ENCODE peak calls at places on chromosomes 11 and 22, in eight cellular contexts. One of them, this sample, is unnamed.

GRCh38 chr11:130118636-130119387 is 40.8 kb upstream of the ST14 start:
- DNase-seq in activated T-cell treated with anti-CD3 and anti-CD28 coated beads, Interleukin-2, amount 50 U/mL, for 72 hours: peak
- DNase-seq in amniotic stem cell: no peak
- DNase-seq in activated naive CD8-positive, alpha-beta T cell treated with anti-CD3 and anti-CD28 coated beads, Interleukin-2, amount 50 U/mL, for 16 hours: no peak
- DNase-seq in CD4-positive, alpha-beta memory T cell: peak
- DNase-seq in NCI-H460: no peak
- DNase-seq in neuronal stem cell: no peak
- DNase-seq in foreskin keratinocyte: no peak
- DNase-seq in this sample: no peak

GRCh38 chr11:69653406-69653960 is 12.5 kb downstream of the CCND1 start:
- DNase-seq in amniotic stem cell: no peak
- DNase-seq in foreskin keratinocyte: no peak
- DNase-seq in activated T-cell treated with anti-CD3 and anti-CD28 coated beads, Interleukin-2, amount 50 U/mL, for 72 hours: no peak
- DNase-seq in activated naive CD8-positive, alpha-beta T cell treated with anti-CD3 and anti-CD28 coated beads, Interleukin-2, amount 50 U/mL, for 16 hours: no peak
- DNase-seq in NCI-H460: no peak
- DNase-seq in CD4-positive, alpha-beta memory T cell: no peak
- DNase-seq in neuronal stem cell: no peak
- DNase-seq in this sample: peak

GRCh38 chr22:42693055-42693762 is 27.5 kb downstream of the A4GALT start:
- DNase-seq in neuronal stem cell: no peak
- DNase-seq in amniotic stem cell: no peak
- DNase-seq in foreskin keratinocyte: no peak
- DNase-seq in activated naive CD8-positive, alpha-beta T cell treated with anti-CD3 and anti-CD28 coated beads, Interleukin-2, amount 50 U/mL, for 16 hours: no peak
- DNase-seq in CD4-positive, alpha-beta memory T cell: no peak
- DNase-seq in NCI-H460: no peak
- DNase-seq in activated T-cell treated with anti-CD3 and anti-CD28 coated beads, Interleukin-2, amount 50 U/mL, for 72 hours: no peak
- DNase-seq in this sample: no peak

GRCh38 chr11:8056810-8057463 is 24.1 kb upstream of the TUB start:
- DNase-seq in foreskin keratinocyte: no peak
- DNase-seq in amniotic stem cell: peak
- DNase-seq in activated T-cell treated with anti-CD3 and anti-CD28 coated beads, Interleukin-2, amount 50 U/mL, for 72 hours: no peak
- DNase-seq in CD4-positive, alpha-beta memory T cell: no peak
- DNase-seq in NCI-H460: no peak
- DNase-seq in activated naive CD8-positive, alpha-beta T cell treated with anti-CD3 and anti-CD28 coated beads, Interleukin-2, amount 50 U/mL, for 16 hours: no peak
- DNase-seq in neuronal stem cell: no peak
- DNase-seq in this sample: no peak

GRCh38 chr11:119584193-119585037 is 144.6 kb downstream of the NECTIN1 start:
- DNase-seq in foreskin keratinocyte: peak
- DNase-seq in neuronal stem cell: peak
- DNase-seq in amniotic stem cell: no peak
- DNase-seq in activated naive CD8-positive, alpha-beta T cell treated with anti-CD3 and anti-CD28 coated beads, Interleukin-2, amount 50 U/mL, for 16 hours: no peak
- DNase-seq in NCI-H460: no peak
- DNase-seq in CD4-positive, alpha-beta memory T cell: no peak
- DNase-seq in activated T-cell treated with anti-CD3 and anti-CD28 coated beads, Interleukin-2, amount 50 U/mL, for 72 hours: peak
- DNase-seq in this sample: no peak

GRCh38 chr22:36350751-36351594 is 36.8 kb downstream of the MYH9 start:
- DNase-seq in foreskin keratinocyte: peak
- DNase-seq in neuronal stem cell: no peak
- DNase-seq in CD4-positive, alpha-beta memory T cell: no peak
- DNase-seq in activated naive CD8-positive, alpha-beta T cell treated with anti-CD3 and anti-CD28 coated beads, Interleukin-2, amount 50 U/mL, for 16 hours: no peak
- DNase-seq in activated T-cell treated with anti-CD3 and anti-CD28 coated beads, Interleukin-2, amount 50 U/mL, for 72 hours: no peak
- DNase-seq in NCI-H460: no peak
- DNase-seq in amniotic stem cell: no peak
- DNase-seq in this sample: no peak

GRCh38 chr22:43262990-43263644 is 76.2 kb upstream of the TTLL12 start:
- DNase-seq in CD4-positive, alpha-beta memory T cell: peak
- DNase-seq in NCI-H460: no peak
- DNase-seq in activated T-cell treated with anti-CD3 and anti-CD28 coated beads, Interleukin-2, amount 50 U/mL, for 72 hours: peak
- DNase-seq in amniotic stem cell: no peak
- DNase-seq in neuronal stem cell: no peak
- DNase-seq in activated naive CD8-positive, alpha-beta T cell treated with anti-CD3 and anti-CD28 coated beads, Interleukin-2, amount 50 U/mL, for 16 hours: no peak
- DNase-seq in foreskin keratinocyte: no peak
- DNase-seq in this sample: no peak

GRCh38 chr11:100719362-100719761 is 32.3 kb downstream of the ARHGAP42 start:
- DNase-seq in neuronal stem cell: no peak
- DNase-seq in foreskin keratinocyte: no peak
- DNase-seq in CD4-positive, alpha-beta memory T cell: no peak
- DNase-seq in NCI-H460: no peak
- DNase-seq in activated naive CD8-positive, alpha-beta T cell treated with anti-CD3 and anti-CD28 coated beads, Interleukin-2, amount 50 U/mL, for 16 hours: no peak
- DNase-seq in amniotic stem cell: no peak
- DNase-seq in activated T-cell treated with anti-CD3 and anti-CD28 coated beads, Interleukin-2, amount 50 U/mL, for 72 hours: no peak
- DNase-seq in this sample: no peak

GRCh38 chr11:86484164-86484794 is 109.6 kb downstream of the CCDC81 start:
- DNase-seq in activated naive CD8-positive, alpha-beta T cell treated with anti-CD3 and anti-CD28 coated beads, Interleukin-2, amount 50 U/mL, for 16 hours: no peak
- DNase-seq in NCI-H460: peak
- DNase-seq in neuronal stem cell: no peak
- DNase-seq in amniotic stem cell: no peak
- DNase-seq in activated T-cell treated with anti-CD3 and anti-CD28 coated beads, Interleukin-2, amount 50 U/mL, for 72 hours: no peak
- DNase-seq in CD4-positive, alpha-beta memory T cell: no peak
- DNase-seq in foreskin keratinocyte: peak
- DNase-seq in this sample: no peak

GRCh38 chr22:49408102-49408836 is 419.4 kb downstream of the BRD1 start:
- DNase-seq in neuronal stem cell: no peak
- DNase-seq in activated naive CD8-positive, alpha-beta T cell treated with anti-CD3 and anti-CD28 coated beads, Interleukin-2, amount 50 U/mL, for 16 hours: no peak
- DNase-seq in activated T-cell treated with anti-CD3 and anti-CD28 coated beads, Interleukin-2, amount 50 U/mL, for 72 hours: no peak
- DNase-seq in CD4-positive, alpha-beta memory T cell: no peak
- DNase-seq in amniotic stem cell: no peak
- DNase-seq in foreskin keratinocyte: no peak
- DNase-seq in NCI-H460: no peak
- DNase-seq in this sample: no peak

GRCh38 chr11:134506046-134506445 is 94.0 kb upstream of the B3GAT1 start:
- DNase-seq in activated naive CD8-positive, alpha-beta T cell treated with anti-CD3 and anti-CD28 coated beads, Interleukin-2, amount 50 U/mL, for 16 hours: no peak
- DNase-seq in neuronal stem cell: no peak
- DNase-seq in activated T-cell treated with anti-CD3 and anti-CD28 coated beads, Interleukin-2, amount 50 U/mL, for 72 hours: no peak
- DNase-seq in CD4-positive, alpha-beta memory T cell: no peak
- DNase-seq in amniotic stem cell: no peak
- DNase-seq in NCI-H460: no peak
- DNase-seq in foreskin keratinocyte: no peak
- DNase-seq in this sample: no peak

GRCh38 chr11:41714101-41714500 is 254.6 kb upstream of the LRRC4C start:
- DNase-seq in neuronal stem cell: no peak
- DNase-seq in foreskin keratinocyte: no peak
- DNase-seq in activated naive CD8-positive, alpha-beta T cell treated with anti-CD3 and anti-CD28 coated beads, Interleukin-2, amount 50 U/mL, for 16 hours: no peak
- DNase-seq in amniotic stem cell: no peak
- DNase-seq in NCI-H460: no peak
- DNase-seq in CD4-positive, alpha-beta memory T cell: no peak
- DNase-seq in activated T-cell treated with anti-CD3 and anti-CD28 coated beads, Interleukin-2, amount 50 U/mL, for 72 hours: no peak
- DNase-seq in this sample: no peak

GRCh38 chr11:65591939-65592814 is 3.4 kb downstream of the KCNK7 start:
- DNase-seq in CD4-positive, alpha-beta memory T cell: no peak
- DNase-seq in neuronal stem cell: no peak
- DNase-seq in amniotic stem cell: no peak
- DNase-seq in foreskin keratinocyte: peak
- DNase-seq in activated naive CD8-positive, alpha-beta T cell treated with anti-CD3 and anti-CD28 coated beads, Interleukin-2, amount 50 U/mL, for 16 hours: no peak
- DNase-seq in activated T-cell treated with anti-CD3 and anti-CD28 coated beads, Interleukin-2, amount 50 U/mL, for 72 hours: no peak
- DNase-seq in NCI-H460: no peak
- DNase-seq in this sample: no peak

GRCh38 chr11:67523556-67524479 is 572 bp upstream of the CABP2 start:
- DNase-seq in activated naive CD8-positive, alpha-beta T cell treated with anti-CD3 and anti-CD28 coated beads, Interleukin-2, amount 50 U/mL, for 16 hours: no peak
- DNase-seq in NCI-H460: no peak
- DNase-seq in activated T-cell treated with anti-CD3 and anti-CD28 coated beads, Interleukin-2, amount 50 U/mL, for 72 hours: no peak
- DNase-seq in foreskin keratinocyte: no peak
- DNase-seq in CD4-positive, alpha-beta memory T cell: no peak
- DNase-seq in amniotic stem cell: no peak
- DNase-seq in neuronal stem cell: no peak
- DNase-seq in this sample: no peak

GRCh38 chr11:11510939-11511338 is 110.9 kb downstream of the GALNT18 start:
- DNase-seq in foreskin keratinocyte: peak
- DNase-seq in NCI-H460: no peak
- DNase-seq in activated T-cell treated with anti-CD3 and anti-CD28 coated beads, Interleukin-2, amount 50 U/mL, for 72 hours: no peak
- DNase-seq in CD4-positive, alpha-beta memory T cell: no peak
- DNase-seq in neuronal stem cell: peak
- DNase-seq in amniotic stem cell: no peak
- DNase-seq in activated naive CD8-positive, alpha-beta T cell treated with anti-CD3 and anti-CD28 coated beads, Interleukin-2, amount 50 U/mL, for 16 hours: no peak
- DNase-seq in this sample: no peak

GRCh38 chr11:28964811-28965210 is 856.6 kb downstream of the METTL15 start:
- DNase-seq in activated T-cell treated with anti-CD3 and anti-CD28 coated beads, Interleukin-2, amount 50 U/mL, for 72 hours: no peak
- DNase-seq in amniotic stem cell: no peak
- DNase-seq in neuronal stem cell: no peak
- DNase-seq in CD4-positive, alpha-beta memory T cell: no peak
- DNase-seq in foreskin keratinocyte: no peak
- DNase-seq in NCI-H460: no peak
- DNase-seq in activated naive CD8-positive, alpha-beta T cell treated with anti-CD3 and anti-CD28 coated beads, Interleukin-2, amount 50 U/mL, for 16 hours: no peak
- DNase-seq in this sample: no peak

GRCh38 chr22:39448205-39449054 is 8.4 kb upstream of the MGAT3 start:
- DNase-seq in foreskin keratinocyte: no peak
- DNase-seq in CD4-positive, alpha-beta memory T cell: no peak
- DNase-seq in neuronal stem cell: no peak
- DNase-seq in activated T-cell treated with anti-CD3 and anti-CD28 coated beads, Interleukin-2, amount 50 U/mL, for 72 hours: no peak
- DNase-seq in NCI-H460: no peak
- DNase-seq in activated naive CD8-positive, alpha-beta T cell treated with anti-CD3 and anti-CD28 coated beads, Interleukin-2, amount 50 U/mL, for 16 hours: no peak
- DNase-seq in amniotic stem cell: no peak
- DNase-seq in this sample: no peak

GRCh38 chr11:78796956-78797355 is 222.3 kb upstream of the NARS2 start:
- DNase-seq in NCI-H460: no peak
- DNase-seq in foreskin keratinocyte: peak
- DNase-seq in amniotic stem cell: peak
- DNase-seq in activated naive CD8-positive, alpha-beta T cell treated with anti-CD3 and anti-CD28 coated beads, Interleukin-2, amount 50 U/mL, for 16 hours: no peak
- DNase-seq in neuronal stem cell: no peak
- DNase-seq in activated T-cell treated with anti-CD3 and anti-CD28 coated beads, Interleukin-2, amount 50 U/mL, for 72 hours: no peak
- DNase-seq in CD4-positive, alpha-beta memory T cell: no peak
- DNase-seq in this sample: no peak

GRCh38 chr22:44195189-44195871 is 14.6 kb downstream of the PARVG start:
- DNase-seq in foreskin keratinocyte: no peak
- DNase-seq in activated T-cell treated with anti-CD3 and anti-CD28 coated beads, Interleukin-2, amount 50 U/mL, for 72 hours: no peak
- DNase-seq in NCI-H460: no peak
- DNase-seq in amniotic stem cell: no peak
- DNase-seq in CD4-positive, alpha-beta memory T cell: no peak
- DNase-seq in neuronal stem cell: no peak
- DNase-seq in activated naive CD8-positive, alpha-beta T cell treated with anti-CD3 and anti-CD28 coated beads, Interleukin-2, amount 50 U/mL, for 16 hours: no peak
- DNase-seq in this sample: no peak

GRCh38 chr22:36144886-36145541 is 15.5 kb downstream of the APOL3 start:
- DNase-seq in NCI-H460: peak
- DNase-seq in activated naive CD8-positive, alpha-beta T cell treated with anti-CD3 and anti-CD28 coated beads, Interleukin-2, amount 50 U/mL, for 16 hours: no peak
- DNase-seq in CD4-positive, alpha-beta memory T cell: no peak
- DNase-seq in amniotic stem cell: peak
- DNase-seq in foreskin keratinocyte: peak
- DNase-seq in activated T-cell treated with anti-CD3 and anti-CD28 coated beads, Interleukin-2, amount 50 U/mL, for 72 hours: peak
- DNase-seq in neuronal stem cell: peak
- DNase-seq in this sample: no peak

GRCh38 chr11:108906329-108906728 is 241.5 kb downstream of the DDX10 start:
- DNase-seq in activated naive CD8-positive, alpha-beta T cell treated with anti-CD3 and anti-CD28 coated beads, Interleukin-2, amount 50 U/mL, for 16 hours: no peak
- DNase-seq in foreskin keratinocyte: peak
- DNase-seq in activated T-cell treated with anti-CD3 and anti-CD28 coated beads, Interleukin-2, amount 50 U/mL, for 72 hours: no peak
- DNase-seq in amniotic stem cell: no peak
- DNase-seq in NCI-H460: peak
- DNase-seq in CD4-positive, alpha-beta memory T cell: no peak
- DNase-seq in neuronal stem cell: no peak
- DNase-seq in this sample: no peak

GRCh38 chr11:17547051-17547577 is at the start of gene OTOG:
- DNase-seq in CD4-positive, alpha-beta memory T cell: no peak
- DNase-seq in neuronal stem cell: peak
- DNase-seq in amniotic stem cell: no peak
- DNase-seq in NCI-H460: no peak
- DNase-seq in activated naive CD8-positive, alpha-beta T cell treated with anti-CD3 and anti-CD28 coated beads, Interleukin-2, amount 50 U/mL, for 16 hours: no peak
- DNase-seq in activated T-cell treated with anti-CD3 and anti-CD28 coated beads, Interleukin-2, amount 50 U/mL, for 72 hours: no peak
- DNase-seq in foreskin keratinocyte: no peak
- DNase-seq in this sample: no peak

GRCh38 chr11:48005878-48006277 is 25.5 kb downstream of the PTPRJ start:
- DNase-seq in neuronal stem cell: peak
- DNase-seq in foreskin keratinocyte: no peak
- DNase-seq in CD4-positive, alpha-beta memory T cell: no peak
- DNase-seq in activated T-cell treated with anti-CD3 and anti-CD28 coated beads, Interleukin-2, amount 50 U/mL, for 72 hours: peak
- DNase-seq in amniotic stem cell: no peak
- DNase-seq in NCI-H460: no peak
- DNase-seq in activated naive CD8-positive, alpha-beta T cell treated with anti-CD3 and anti-CD28 coated beads, Interleukin-2, amount 50 U/mL, for 16 hours: no peak
- DNase-seq in this sample: no peak

GRCh38 chr11:97772696-97773095 is 1248.1 kb upstream of the CNTN5 start:
- DNase-seq in neuronal stem cell: no peak
- DNase-seq in NCI-H460: no peak
- DNase-seq in amniotic stem cell: no peak
- DNase-seq in foreskin keratinocyte: no peak
- DNase-seq in activated naive CD8-positive, alpha-beta T cell treated with anti-CD3 and anti-CD28 coated beads, Interleukin-2, amount 50 U/mL, for 16 hours: no peak
- DNase-seq in activated T-cell treated with anti-CD3 and anti-CD28 coated beads, Interleukin-2, amount 50 U/mL, for 72 hours: no peak
- DNase-seq in CD4-positive, alpha-beta memory T cell: no peak
- DNase-seq in this sample: no peak

GRCh38 chr11:43952020-43952400 is 9.6 kb downstream of the C11orf96 start:
- DNase-seq in amniotic stem cell: no peak
- DNase-seq in activated naive CD8-positive, alpha-beta T cell treated with anti-CD3 and anti-CD28 coated beads, Interleukin-2, amount 50 U/mL, for 16 hours: no peak
- DNase-seq in CD4-positive, alpha-beta memory T cell: no peak
- DNase-seq in activated T-cell treated with anti-CD3 and anti-CD28 coated beads, Interleukin-2, amount 50 U/mL, for 72 hours: no peak
- DNase-seq in foreskin keratinocyte: no peak
- DNase-seq in NCI-H460: no peak
- DNase-seq in neuronal stem cell: no peak
- DNase-seq in this sample: no peak

GRCh38 chr11:62554377-62554776 is 7.8 kb upstream of the AHNAK start:
- DNase-seq in amniotic stem cell: no peak
- DNase-seq in activated naive CD8-positive, alpha-beta T cell treated with anti-CD3 and anti-CD28 coated beads, Interleukin-2, amount 50 U/mL, for 16 hours: no peak
- DNase-seq in CD4-positive, alpha-beta memory T cell: no peak
- DNase-seq in activated T-cell treated with anti-CD3 and anti-CD28 coated beads, Interleukin-2, amount 50 U/mL, for 72 hours: no peak
- DNase-seq in foreskin keratinocyte: peak
- DNase-seq in neuronal stem cell: no peak
- DNase-seq in NCI-H460: no peak
- DNase-seq in this sample: no peak

GRCh38 chr11:1116104-1116503 is 41.4 kb downstream of the MUC2 start:
- DNase-seq in activated naive CD8-positive, alpha-beta T cell treated with anti-CD3 and anti-CD28 coated beads, Interleukin-2, amount 50 U/mL, for 16 hours: no peak
- DNase-seq in CD4-positive, alpha-beta memory T cell: no peak
- DNase-seq in foreskin keratinocyte: no peak
- DNase-seq in NCI-H460: no peak
- DNase-seq in activated T-cell treated with anti-CD3 and anti-CD28 coated beads, Interleukin-2, amount 50 U/mL, for 72 hours: no peak
- DNase-seq in amniotic stem cell: no peak
- DNase-seq in neuronal stem cell: no peak
- DNase-seq in this sample: peak

GRCh38 chr11:123532131-123532530 is 102.1 kb downstream of the GRAMD1B start:
- DNase-seq in foreskin keratinocyte: no peak
- DNase-seq in amniotic stem cell: no peak
- DNase-seq in CD4-positive, alpha-beta memory T cell: no peak
- DNase-seq in activated T-cell treated with anti-CD3 and anti-CD28 coated beads, Interleukin-2, amount 50 U/mL, for 72 hours: no peak
- DNase-seq in activated naive CD8-positive, alpha-beta T cell treated with anti-CD3 and anti-CD28 coated beads, Interleukin-2, amount 50 U/mL, for 16 hours: no peak
- DNase-seq in neuronal stem cell: no peak
- DNase-seq in NCI-H460: peak
- DNase-seq in this sample: no peak

GRCh38 chr11:47786373-47786772 is 19.2 kb upstream of the FNBP4 start:
- DNase-seq in NCI-H460: no peak
- DNase-seq in neuronal stem cell: no peak
- DNase-seq in activated naive CD8-positive, alpha-beta T cell treated with anti-CD3 and anti-CD28 coated beads, Interleukin-2, amount 50 U/mL, for 16 hours: no peak
- DNase-seq in activated T-cell treated with anti-CD3 and anti-CD28 coated beads, Interleukin-2, amount 50 U/mL, for 72 hours: no peak
- DNase-seq in CD4-positive, alpha-beta memory T cell: no peak
- DNase-seq in amniotic stem cell: no peak
- DNase-seq in foreskin keratinocyte: no peak
- DNase-seq in this sample: no peak

GRCh38 chr11:5550440-5551095 is 2.2 kb upstream of the OR52H1 start:
- DNase-seq in NCI-H460: no peak
- DNase-seq in activated T-cell treated with anti-CD3 and anti-CD28 coated beads, Interleukin-2, amount 50 U/mL, for 72 hours: no peak
- DNase-seq in activated naive CD8-positive, alpha-beta T cell treated with anti-CD3 and anti-CD28 coated beads, Interleukin-2, amount 50 U/mL, for 16 hours: no peak
- DNase-seq in CD4-positive, alpha-beta memory T cell: no peak
- DNase-seq in foreskin keratinocyte: peak
- DNase-seq in amniotic stem cell: peak
- DNase-seq in neuronal stem cell: no peak
- DNase-seq in this sample: no peak

GRCh38 chr11:131353761-131354160 is 16.7 kb upstream of the NTM start:
- DNase-seq in neuronal stem cell: no peak
- DNase-seq in activated naive CD8-positive, alpha-beta T cell treated with anti-CD3 and anti-CD28 coated beads, Interleukin-2, amount 50 U/mL, for 16 hours: no peak
- DNase-seq in activated T-cell treated with anti-CD3 and anti-CD28 coated beads, Interleukin-2, amount 50 U/mL, for 72 hours: no peak
- DNase-seq in amniotic stem cell: no peak
- DNase-seq in foreskin keratinocyte: no peak
- DNase-seq in NCI-H460: no peak
- DNase-seq in CD4-positive, alpha-beta memory T cell: no peak
- DNase-seq in this sample: no peak

GRCh38 chr11:120740424-120740823 is 228.9 kb downstream of the GRIK4 start:
- DNase-seq in CD4-positive, alpha-beta memory T cell: no peak
- DNase-seq in activated naive CD8-positive, alpha-beta T cell treated with anti-CD3 and anti-CD28 coated beads, Interleukin-2, amount 50 U/mL, for 16 hours: no peak
- DNase-seq in NCI-H460: no peak
- DNase-seq in neuronal stem cell: no peak
- DNase-seq in foreskin keratinocyte: no peak
- DNase-seq in activated T-cell treated with anti-CD3 and anti-CD28 coated beads, Interleukin-2, amount 50 U/mL, for 72 hours: no peak
- DNase-seq in amniotic stem cell: no peak
- DNase-seq in this sample: no peak

GRCh38 chr22:49943405-49943765 is 17.2 kb upstream of the PIM3 start:
- DNase-seq in CD4-positive, alpha-beta memory T cell: no peak
- DNase-seq in neuronal stem cell: no peak
- DNase-seq in activated naive CD8-positive, alpha-beta T cell treated with anti-CD3 and anti-CD28 coated beads, Interleukin-2, amount 50 U/mL, for 16 hours: no peak
- DNase-seq in NCI-H460: no peak
- DNase-seq in amniotic stem cell: no peak
- DNase-seq in foreskin keratinocyte: no peak
- DNase-seq in activated T-cell treated with anti-CD3 and anti-CD28 coated beads, Interleukin-2, amount 50 U/mL, for 72 hours: no peak
- DNase-seq in this sample: no peak

GRCh38 chr22:30267382-30268302 is 991 bp upstream of the OSM start:
- DNase-seq in activated T-cell treated with anti-CD3 and anti-CD28 coated beads, Interleukin-2, amount 50 U/mL, for 72 hours: peak
- DNase-seq in activated naive CD8-positive, alpha-beta T cell treated with anti-CD3 and anti-CD28 coated beads, Interleukin-2, amount 50 U/mL, for 16 hours: no peak
- DNase-seq in foreskin keratinocyte: no peak
- DNase-seq in neuronal stem cell: no peak
- DNase-seq in amniotic stem cell: no peak
- DNase-seq in NCI-H460: no peak
- DNase-seq in CD4-positive, alpha-beta memory T cell: peak
- DNase-seq in this sample: peak

This sample was measured in CD14-positive monocyte.